ENCODE peak calls at places on chromosomes 7 and 10, in five cellular contexts. Z is A549, A is IMR-90, M is esophagus muscularis mucosa, R is sigmoid colon. K is an unnamed sample.

GRCh38 chr7:17696422-17696821 is 243.9 kb downstream of the SNX13 start:
- DNase-seq in R (peak; percentile 81), A (peak; percentile 87), M (no peak), Z (peak; percentile 70), K (no peak)

GRCh38 chr10:70672993-70673928 is 955 bp downstream of the ADAMTS14 start:
- DNase-seq in Z (peak; percentile 25), R (no peak), A (peak; percentile 75), M (no peak), K (no peak)

GRCh38 chr10:58064714-58065528 is 202.8 kb downstream of the IPMK start:
- DNase-seq in Z (peak; percentile 24), M (no peak), A (peak; percentile 58), R (no peak), K (no peak)

GRCh38 chr10:14414901-14415300 is 84.2 kb upstream of the FRMD4A start:
- DNase-seq in M (no peak), Z (no peak), A (peak; percentile 85), R (no peak), K (no peak)

GRCh38 chr7:64618785-64619456 is 47.0 kb upstream of the ZNF107 start:
- DNase-seq in R (no peak), M (no peak), Z (no peak), A (peak; percentile 60), K (no peak)

GRCh38 chr10:73876971-73877370 is 2.6 kb upstream of the CAMK2G start:
- DNase-seq in M (no peak), R (no peak), Z (no peak), A (peak; percentile 58), K (no peak)

GRCh38 chr7:506921-507622 is 12.6 kb downstream of the PDGFA start:
- DNase-seq in R (peak; percentile 61), Z (no peak), M (no peak), A (no peak), K (no peak)

GRCh38 chr10:59622320-59622901 is 87.2 kb downstream of the SLC16A9 start:
- DNase-seq in M (no peak), Z (peak; percentile 13), R (no peak), A (peak; percentile 61), K (peak; percentile 48)

GRCh38 chr10:42367532-42368230 is 270.7 kb downstream of the ZNF33B start:
- DNase-seq in A (peak; percentile 16), M (peak; percentile 95), Z (no peak), R (peak; percentile 84), K (no peak)

GRCh38 chr10:97593423-97593822 is 3.9 kb downstream of the C10orf62 start:
- DNase-seq in A (peak; percentile 39), M (no peak), Z (no peak), R (no peak), K (no peak)

GRCh38 chr10:91635401-91636400 is 2.8 kb upstream of the PPP1R3C start:
- DNase-seq in M (no peak), R (peak; percentile 82), Z (peak; percentile 52), A (peak; percentile 81), K (peak; percentile 71)

GRCh38 chr10:101062231-101063161 is 707 bp downstream of the KAZALD1 start:
- DNase-seq in M (no peak), R (peak; percentile 71), Z (peak; percentile 71), A (peak; percentile 43), K (peak; percentile 76)

GRCh38 chr10:72736176-72736795 is 44.3 kb downstream of the MCU start:
- DNase-seq in Z (peak; percentile 33), R (no peak), M (no peak), A (peak; percentile 49), K (no peak)

GRCh38 chr10:86851329-86852207 is 95.1 kb downstream of the BMPR1A start:
- DNase-seq in A (peak; percentile 92), R (no peak), M (no peak), Z (no peak), K (no peak)

GRCh38 chr10:13100349-13101294 is 659 bp downstream of the OPTN start:
- DNase-seq in M (no peak), Z (peak; percentile 45), A (peak; percentile 31), R (peak; percentile 74), K (peak; percentile 34)

GRCh38 chr10:101016814-101017213 is 14.1 kb downstream of the PDZD7 start:
- DNase-seq in Z (no peak), A (no peak), M (no peak), R (no peak), K (no peak)

GRCh38 chr10:132690401-132690800 is 95.5 kb downstream of the NKX6-2 start:
- DNase-seq in M (no peak), Z (no peak), R (peak; percentile 52), A (no peak), K (no peak)

GRCh38 chr7:24899905-24900304 is 80.1 kb downstream of the OSBPL3 start:
- DNase-seq in A (no peak), R (no peak), Z (no peak), M (no peak), K (no peak)

GRCh38 chr7:99121496-99122021 is 22.3 kb downstream of the SMURF1 start:
- DNase-seq in R (no peak), A (peak; percentile 58), M (no peak), Z (no peak), K (no peak)

GRCh38 chr7:131932271-131932670 is 375.8 kb upstream of the PODXL start:
- DNase-seq in R (no peak), A (no peak), M (no peak), Z (no peak), K (no peak)

GRCh38 chr10:62457196-62457595 is 83.0 kb downstream of the ZNF365 start:
- DNase-seq in M (no peak), R (no peak), A (no peak), Z (no peak), K (no peak)
- TF ChIP-seq POLR2A in M (no peak), R (no peak), A (no peak), Z (no peak), K (no peak)

GRCh38 chr7:150685219-150686029 is at the start of gene GIMAP2:
- DNase-seq in R (no peak), A (no peak), M (no peak), Z (no peak), K (no peak)

GRCh38 chr7:150688630-150689029 is 3.1 kb downstream of the GIMAP2 start:
- DNase-seq in Z (no peak), M (no peak), R (no peak), A (no peak), K (no peak)

GRCh38 chr7:150686030-150686626 is 622 bp downstream of the GIMAP2 start:
- DNase-seq in A (no peak), Z (no peak), M (no peak), R (no peak), K (no peak)
- TF ChIP-seq POLR2A in A (no peak), Z (no peak), M (no peak), R (no peak), K (no peak)

GRCh38 chr7:96314402-96315108 is 7.3 kb downstream of the SLC25A13 start:
- DNase-seq in A (peak; percentile 8), R (no peak), Z (no peak), M (no peak), K (no peak)

GRCh38 chr7:96315109-96315480 is 6.8 kb downstream of the SLC25A13 start:
- DNase-seq in A (no peak), M (no peak), Z (no peak), R (no peak), K (no peak)

GRCh38 chr7:96319444-96319843 is 2.5 kb downstream of the SLC25A13 start:
- DNase-seq in M (no peak), Z (no peak), R (no peak), A (no peak), K (no peak)

GRCh38 chr7:96313940-96314339 is 8.0 kb downstream of the SLC25A13 start:
- DNase-seq in Z (no peak), A (no peak), M (no peak), R (no peak), K (no peak)

DNA sequence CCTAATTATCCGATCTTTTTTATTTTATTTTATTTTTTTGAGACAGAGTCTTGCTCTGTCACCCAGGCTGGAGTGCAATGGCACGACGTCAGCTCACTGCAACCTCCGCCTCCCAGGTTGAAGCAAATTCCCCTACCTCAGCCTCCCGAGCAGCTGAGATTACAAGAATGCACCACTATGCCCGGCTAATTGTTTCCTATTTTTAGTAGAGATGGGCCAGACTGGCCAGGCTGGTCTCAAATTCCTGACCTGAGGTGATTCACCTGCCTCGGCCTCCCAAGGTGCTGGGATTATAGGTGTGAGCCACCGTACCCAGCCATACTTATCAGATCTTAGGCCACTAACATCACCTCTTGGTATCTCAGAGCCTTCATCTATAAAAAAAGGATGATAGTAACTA is 4.9 kb downstream of the SLC25A13 start:
- DNase-seq in A (no peak), M (no peak), Z (no peak), R (no peak), K (no peak)
- TF ChIP-seq POLR2A in A (no peak), M (no peak), Z (no peak), R (no peak), K (no peak)

GRCh38 chr7:36390199-36391090 is 783 bp downstream of the ANLN start:
- DNase-seq in A (peak; percentile 87), M (no peak), Z (peak; percentile 88), R (peak; percentile 69), K (peak; percentile 83)

GRCh38 chr7:36388423-36388822 is 1.2 kb upstream of the ANLN start:
- DNase-seq in R (no peak), A (no peak), M (no peak), Z (no peak), K (no peak)

GRCh38 chr7:36391436-36392198 is 2.0 kb downstream of the ANLN start:
- DNase-seq in A (peak; percentile 24), R (no peak), M (no peak), Z (no peak), K (no peak)

GRCh38 chr7:36387437-36388345 is 2.0 kb upstream of the ANLN start:
- DNase-seq in M (no peak), Z (peak; percentile 31), A (no peak), R (no peak), K (no peak)

GRCh38 chr7:36389371-36390198 is at the start of gene ANLN:
- DNase-seq in Z (peak; percentile 93), M (peak; percentile 95), R (peak; percentile 97), A (peak; percentile 89), K (peak; percentile 94)
- TF ChIP-seq POLR2A in Z (peak; percentile 41), M (no peak), R (no peak), A (peak; percentile 74), K (no peak)

DNA sequence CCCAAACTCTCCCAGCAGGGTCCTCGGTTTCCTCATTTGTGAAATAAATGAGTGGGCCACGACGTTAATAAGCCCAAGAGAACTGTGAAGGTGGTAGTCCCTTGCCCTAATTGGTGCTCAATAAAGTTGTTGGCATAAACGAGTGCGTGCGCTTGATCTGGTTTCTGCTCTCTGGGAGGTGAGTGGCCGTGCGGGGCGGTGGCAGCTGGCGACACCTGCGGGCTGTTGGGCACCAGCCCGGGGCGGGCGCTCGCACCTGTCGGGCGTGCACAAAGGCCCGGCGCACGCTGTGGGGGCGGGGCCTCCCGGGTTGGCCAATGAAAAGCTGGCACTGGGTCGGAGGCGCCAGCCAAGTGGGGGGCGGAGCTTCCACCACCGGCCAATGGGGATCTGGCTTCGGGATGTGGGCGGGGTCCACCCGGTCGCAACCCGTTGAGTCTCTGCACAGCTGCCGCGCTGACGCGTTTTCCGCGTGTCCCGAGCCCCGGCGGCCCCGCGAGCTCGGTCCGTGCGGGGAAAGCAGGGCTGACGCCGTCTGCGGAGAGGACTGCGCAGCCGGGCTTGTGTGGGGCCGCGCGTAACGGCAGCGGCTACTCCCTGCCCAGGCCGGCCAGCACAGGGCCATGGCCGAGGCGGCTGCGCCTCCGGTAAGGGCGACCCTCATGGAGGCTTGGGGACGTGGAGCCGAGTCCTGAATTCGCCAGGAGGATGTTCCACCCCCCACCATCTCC is 23.0 kb downstream of the ZNF783 start:
- DNase-seq in M (peak; percentile 99), A (peak; percentile 80), R (peak; percentile 96), Z (peak; percentile 93), K (peak; percentile 99)
- TF ChIP-seq POLR2A in M (no peak), A (peak; percentile 24), R (no peak), Z (peak; percentile 36), K (no peak)